ENCODE peak calls at places on chromosomes 1 and 21, in seven cellular contexts. One of them, this sample, is unnamed.

GRCh38 chr1:3776231-3777030 is 3.9 kb downstream of the SMIM1 start:
- DNase-seq in neuronal stem cell: no peak
- DNase-seq in IMR-90: no peak
- DNase-seq in H9: no peak
- DNase-seq in H1: no peak
- DNase-seq in mesenchymal stem cell: no peak
- DNase-seq in trophoblast cell: no peak
- DNase-seq in this sample: no peak

GRCh38 chr1:39779821-39780220 is 8.7 kb upstream of the OXCT2 start:
- DNase-seq in neuronal stem cell: no peak
- DNase-seq in IMR-90: no peak
- DNase-seq in H9: no peak
- DNase-seq in H1: no peak
- DNase-seq in mesenchymal stem cell: no peak
- DNase-seq in trophoblast cell: no peak
- DNase-seq in this sample: no peak

GRCh38 chr1:182350839-182351238 is 40.8 kb downstream of the GLUL start:
- DNase-seq in neuronal stem cell: no peak
- DNase-seq in IMR-90: no peak
- DNase-seq in H9: no peak
- DNase-seq in H1: no peak
- DNase-seq in mesenchymal stem cell: peak
- DNase-seq in trophoblast cell: no peak
- DNase-seq in this sample: no peak

GRCh38 chr1:69175078-69175477 is 392.6 kb upstream of the LRRC7 start:
- DNase-seq in neuronal stem cell: no peak
- DNase-seq in IMR-90: no peak
- DNase-seq in H9: no peak
- DNase-seq in H1: no peak
- DNase-seq in mesenchymal stem cell: no peak
- DNase-seq in trophoblast cell: no peak
- DNase-seq in this sample: peak

GRCh38 chr1:245056913-245057312 is 97.9 kb upstream of the KIF26B start:
- DNase-seq in neuronal stem cell: no peak
- DNase-seq in IMR-90: no peak
- DNase-seq in H9: no peak
- DNase-seq in H1: no peak
- DNase-seq in mesenchymal stem cell: no peak
- DNase-seq in trophoblast cell: no peak
- DNase-seq in this sample: no peak

GRCh38 chr1:182384387-182384960 is 7.1 kb downstream of the GLUL start:
- DNase-seq in neuronal stem cell: no peak
- DNase-seq in IMR-90: no peak
- DNase-seq in H9: no peak
- DNase-seq in H1: no peak
- DNase-seq in mesenchymal stem cell: no peak
- DNase-seq in trophoblast cell: no peak
- DNase-seq in this sample: no peak

GRCh38 chr1:197339092-197339836 is 71.2 kb downstream of the CRB1 start:
- DNase-seq in neuronal stem cell: no peak
- DNase-seq in IMR-90: no peak
- DNase-seq in H9: no peak
- DNase-seq in H1: no peak
- DNase-seq in mesenchymal stem cell: no peak
- DNase-seq in trophoblast cell: no peak
- DNase-seq in this sample: no peak

GRCh38 chr1:59564192-59564891 is 250.4 kb upstream of the HOOK1 start:
- DNase-seq in neuronal stem cell: no peak
- DNase-seq in IMR-90: no peak
- DNase-seq in H9: no peak
- DNase-seq in H1: no peak
- DNase-seq in mesenchymal stem cell: peak
- DNase-seq in trophoblast cell: no peak
- DNase-seq in this sample: no peak

GRCh38 chr1:54413295-54413694 is 7.1 kb upstream of the SSBP3 start:
- DNase-seq in neuronal stem cell: no peak
- DNase-seq in IMR-90: peak
- DNase-seq in H9: no peak
- DNase-seq in H1: no peak
- DNase-seq in mesenchymal stem cell: peak
- DNase-seq in trophoblast cell: no peak
- DNase-seq in this sample: no peak

GRCh38 chr21:42655797-42656770 is 2.7 kb downstream of the PDE9A start:
- DNase-seq in neuronal stem cell: no peak
- DNase-seq in IMR-90: no peak
- DNase-seq in H9: no peak
- DNase-seq in H1: no peak
- DNase-seq in mesenchymal stem cell: no peak
- DNase-seq in trophoblast cell: no peak
- DNase-seq in this sample: peak

GRCh38 chr1:174990382-174990999 is 9.3 kb upstream of the CACYBP start:
- DNase-seq in neuronal stem cell: no peak
- DNase-seq in IMR-90: peak
- DNase-seq in H9: no peak
- DNase-seq in H1: no peak
- DNase-seq in mesenchymal stem cell: peak
- DNase-seq in trophoblast cell: no peak
- DNase-seq in this sample: no peak

GRCh38 chr1:149848340-149848771 is 51.0 kb upstream of the BOLA1 start:
- DNase-seq in neuronal stem cell: no peak
- DNase-seq in IMR-90: no peak
- DNase-seq in H9: no peak
- DNase-seq in H1: no peak
- DNase-seq in mesenchymal stem cell: peak
- DNase-seq in trophoblast cell: no peak
- DNase-seq in this sample: peak

GRCh38 chr1:180507826-180508724 is 5.7 kb upstream of the ACBD6 start:
- DNase-seq in neuronal stem cell: no peak
- DNase-seq in IMR-90: peak
- DNase-seq in H9: no peak
- DNase-seq in H1: no peak
- DNase-seq in mesenchymal stem cell: peak
- DNase-seq in trophoblast cell: no peak
- DNase-seq in this sample: no peak

GRCh38 chr1:46523556-46524443 is 27.6 kb downstream of the KNCN start:
- DNase-seq in neuronal stem cell: no peak
- DNase-seq in IMR-90: no peak
- DNase-seq in H9: no peak
- DNase-seq in H1: no peak
- DNase-seq in mesenchymal stem cell: no peak
- DNase-seq in trophoblast cell: no peak
- DNase-seq in this sample: no peak

GRCh38 chr21:33587792-33588484 is 546 bp downstream of the DONSON start:
- DNase-seq in neuronal stem cell: peak
- DNase-seq in IMR-90: peak
- DNase-seq in H9: peak
- DNase-seq in H1: no peak
- DNase-seq in mesenchymal stem cell: peak
- DNase-seq in trophoblast cell: peak
- DNase-seq in this sample: peak

GRCh38 chr1:211536606-211537005 is 42.4 kb downstream of the SLC30A1 start:
- DNase-seq in neuronal stem cell: no peak
- DNase-seq in IMR-90: no peak
- DNase-seq in H9: no peak
- DNase-seq in H1: no peak
- DNase-seq in mesenchymal stem cell: no peak
- DNase-seq in trophoblast cell: no peak
- DNase-seq in this sample: no peak

GRCh38 chr1:66210653-66211052 is 323.3 kb upstream of the SGIP1 start:
- DNase-seq in neuronal stem cell: no peak
- DNase-seq in IMR-90: peak
- DNase-seq in H9: no peak
- DNase-seq in H1: no peak
- DNase-seq in mesenchymal stem cell: no peak
- DNase-seq in trophoblast cell: no peak
- DNase-seq in this sample: no peak

GRCh38 chr1:41122851-41123518 is 101.5 kb upstream of the SLFNL1 start:
- DNase-seq in neuronal stem cell: no peak
- DNase-seq in IMR-90: peak
- DNase-seq in H9: no peak
- DNase-seq in H1: no peak
- DNase-seq in mesenchymal stem cell: peak
- DNase-seq in trophoblast cell: peak
- DNase-seq in this sample: peak

GRCh38 chr1:198185759-198186158 is 29.0 kb downstream of the NEK7 start:
- DNase-seq in neuronal stem cell: no peak
- DNase-seq in IMR-90: no peak
- DNase-seq in H9: no peak
- DNase-seq in H1: no peak
- DNase-seq in mesenchymal stem cell: no peak
- DNase-seq in trophoblast cell: no peak
- DNase-seq in this sample: no peak

GRCh38 chr1:245201827-245202226 is 47.0 kb downstream of the KIF26B start:
- DNase-seq in neuronal stem cell: no peak
- DNase-seq in IMR-90: no peak
- DNase-seq in H9: no peak
- DNase-seq in H1: no peak
- DNase-seq in mesenchymal stem cell: no peak
- DNase-seq in trophoblast cell: no peak
- DNase-seq in this sample: no peak

GRCh38 chr1:9629445-9630201 is 21.9 kb upstream of the PIK3CD start:
- DNase-seq in neuronal stem cell: no peak
- DNase-seq in IMR-90: no peak
- DNase-seq in H9: no peak
- DNase-seq in H1: no peak
- DNase-seq in mesenchymal stem cell: no peak
- DNase-seq in trophoblast cell: no peak
- DNase-seq in this sample: no peak

GRCh38 chr1:9628541-9629444 is 22.7 kb upstream of the PIK3CD start:
- DNase-seq in neuronal stem cell: no peak
- DNase-seq in IMR-90: no peak
- DNase-seq in H9: no peak
- DNase-seq in H1: no peak
- DNase-seq in mesenchymal stem cell: no peak
- DNase-seq in trophoblast cell: no peak
- DNase-seq in this sample: no peak

GRCh38 chr1:9633493-9633892 is 18.0 kb upstream of the PIK3CD start:
- DNase-seq in neuronal stem cell: no peak
- DNase-seq in IMR-90: no peak
- DNase-seq in H9: no peak
- DNase-seq in H1: no peak
- DNase-seq in mesenchymal stem cell: no peak
- DNase-seq in trophoblast cell: no peak
- DNase-seq in this sample: no peak

GRCh38 chr1:9630331-9631081 is 21.0 kb upstream of the PIK3CD start:
- DNase-seq in neuronal stem cell: no peak
- DNase-seq in IMR-90: no peak
- DNase-seq in H9: no peak
- DNase-seq in H1: no peak
- DNase-seq in mesenchymal stem cell: no peak
- DNase-seq in trophoblast cell: no peak
- DNase-seq in this sample: no peak

GRCh38 chr1:9631613-9632012 is 19.9 kb upstream of the PIK3CD start:
- DNase-seq in neuronal stem cell: no peak
- DNase-seq in IMR-90: no peak
- DNase-seq in H9: no peak
- DNase-seq in H1: no peak
- DNase-seq in mesenchymal stem cell: no peak
- DNase-seq in trophoblast cell: no peak
- DNase-seq in this sample: no peak
- H3K4me2 ChIP-seq in neuronal stem cell: no peak
- H3K4me2 ChIP-seq in IMR-90: no peak
- H3K4me2 ChIP-seq in H9: no peak
- H3K4me2 ChIP-seq in H1: no peak
- H3K4me2 ChIP-seq in mesenchymal stem cell: no peak
- H3K4me2 ChIP-seq in trophoblast cell: no peak
- H3K4me2 ChIP-seq in this sample: no peak

DNA sequence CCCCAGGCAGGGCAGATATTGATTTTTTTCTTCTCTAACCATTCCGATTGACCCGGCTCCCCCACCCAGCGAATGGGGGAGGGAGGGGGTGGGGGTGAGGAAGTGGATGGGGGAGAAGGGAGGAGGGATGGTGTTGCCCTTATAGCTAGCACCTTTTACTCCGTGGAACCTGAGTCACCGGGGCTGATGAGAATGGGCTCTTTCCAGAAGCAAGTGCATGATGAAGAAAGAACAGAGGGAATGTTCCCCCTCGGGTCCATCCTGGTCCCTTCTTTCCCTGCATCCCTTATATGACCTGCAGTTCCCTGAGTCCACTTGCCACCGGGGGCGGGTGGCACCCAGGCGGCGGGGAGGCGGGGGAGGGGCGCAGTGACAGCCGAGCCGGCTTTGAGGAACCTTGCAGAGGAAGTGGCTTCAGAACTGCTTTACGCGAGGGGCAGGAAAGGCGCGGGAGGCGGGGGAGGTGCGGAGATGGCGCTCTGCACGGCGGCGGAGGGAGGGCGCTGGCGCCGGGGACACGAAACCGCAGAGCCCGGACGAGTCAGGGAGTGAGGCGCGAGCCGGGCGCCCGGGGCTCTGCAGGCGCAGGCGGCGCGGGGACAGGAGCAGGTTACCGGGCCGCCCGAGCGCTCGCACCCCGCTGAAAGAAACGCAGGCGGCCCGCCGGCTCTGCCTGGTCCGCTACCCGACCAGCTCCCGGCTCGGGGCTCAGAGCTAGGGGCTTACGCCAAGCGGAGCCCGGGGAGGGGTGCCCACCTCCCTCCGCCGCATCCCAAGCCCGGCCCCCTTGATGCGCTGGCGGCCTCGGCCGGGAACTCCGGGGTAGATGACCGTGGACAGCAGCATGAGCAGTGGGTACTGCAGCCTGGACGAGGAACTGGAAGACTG is 49.7 kb downstream of the RASSF5 start:
- DNase-seq in neuronal stem cell: peak
- DNase-seq in IMR-90: peak
- DNase-seq in H9: peak
- DNase-seq in H1: no peak
- DNase-seq in mesenchymal stem cell: peak
- DNase-seq in trophoblast cell: no peak
- DNase-seq in this sample: peak
- H3K18ac ChIP-seq in neuronal stem cell: peak
- H3K18ac ChIP-seq in IMR-90: no peak
- H3K18ac ChIP-seq in H9: no peak
- H3K18ac ChIP-seq in H1: no peak
- H3K18ac ChIP-seq in mesenchymal stem cell: no peak
- H3K18ac ChIP-seq in trophoblast cell: no peak
- H3K18ac ChIP-seq in this sample: peak

GRCh38 chr1:78229344-78229743 is 183.6 kb downstream of the GIPC2 start:
- DNase-seq in neuronal stem cell: no peak
- DNase-seq in IMR-90: peak
- DNase-seq in H9: no peak
- DNase-seq in H1: no peak
- DNase-seq in mesenchymal stem cell: peak
- DNase-seq in trophoblast cell: peak
- DNase-seq in this sample: no peak
- H3K4me2 ChIP-seq in neuronal stem cell: no peak
- H3K4me2 ChIP-seq in IMR-90: no peak
- H3K4me2 ChIP-seq in H9: no peak
- H3K4me2 ChIP-seq in H1: no peak
- H3K4me2 ChIP-seq in mesenchymal stem cell: no peak
- H3K4me2 ChIP-seq in trophoblast cell: no peak
- H3K4me2 ChIP-seq in this sample: no peak

DNA sequence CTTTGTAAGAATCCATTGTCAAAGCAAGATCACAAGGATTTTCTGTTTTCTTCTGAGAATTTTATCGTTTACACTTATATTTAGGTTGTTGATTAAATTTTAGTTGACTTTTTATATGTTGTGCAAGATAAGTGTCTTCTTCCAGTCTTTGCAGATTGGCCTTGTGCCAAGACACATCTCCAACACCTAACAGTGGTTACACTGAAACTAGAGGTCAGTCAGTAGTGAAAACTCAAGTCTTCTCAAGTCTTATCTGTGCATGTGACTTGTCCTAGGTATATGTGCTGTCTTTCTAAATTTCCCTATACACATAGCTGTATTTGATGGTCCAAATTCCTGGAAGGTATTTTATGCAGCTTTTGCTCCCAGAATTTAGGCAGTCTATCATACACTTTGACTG is 1183.2 kb upstream of the B3GALT2 start:
- DNase-seq in neuronal stem cell: no peak
- DNase-seq in IMR-90: no peak
- DNase-seq in H9: no peak
- DNase-seq in H1: no peak
- DNase-seq in mesenchymal stem cell: no peak
- DNase-seq in trophoblast cell: no peak
- DNase-seq in this sample: no peak
- H3K18ac ChIP-seq in neuronal stem cell: no peak
- H3K18ac ChIP-seq in IMR-90: no peak
- H3K18ac ChIP-seq in H9: no peak
- H3K18ac ChIP-seq in H1: no peak
- H3K18ac ChIP-seq in mesenchymal stem cell: no peak
- H3K18ac ChIP-seq in trophoblast cell: no peak
- H3K18ac ChIP-seq in this sample: no peak